ENCODE peak calls at places on chromosomes 11 and 22, in eight cellular contexts. Q is psoas muscle; Y is stimulated activated CD8-positive, alpha-beta memory T cell treated with anti-CD3 and anti-CD28 coated beads, Interleukin-12 subunit alpha, Interleukin-12 subunit beta, amount 100 ng/mL, for 1 hour; I is T-helper 1 cell; L is astrocyte; T is stimulated activated CD4-positive, alpha-beta T cell treated with anti-CD3 and anti-CD28 coated beads, TNF-alpha, amount 100 ng/mL, for 24 hours; J is NCI-H1092 treated with DMSO at 0.1 percent for 48 hours; N is GM12891. V is an unnamed sample.

GRCh38 chr11:46055371-46055770 is 65.9 kb downstream of the PHF21A start:
- DNase-seq in L (peak), J (no peak), I (no peak), N (no peak), Q (no peak), T (no peak), Y (no peak), V (no peak)

GRCh38 chr11:44985721-44986120 is 35.0 kb upstream of the TP53I11 start:
- DNase-seq in J (no peak), Q (no peak), I (no peak), Y (no peak), N (no peak), T (no peak), L (no peak), V (no peak)

GRCh38 chr11:112785717-112786116 is 175.5 kb upstream of the NCAM1 start:
- DNase-seq in L (peak), Q (no peak), Y (no peak), N (no peak), I (no peak), T (no peak), J (no peak), V (no peak)

GRCh38 chr22:39999144-39999757 is 4.5 kb downstream of the FAM83F start:
- DNase-seq in T (no peak), L (peak), I (no peak), N (no peak), Q (no peak), J (peak), Y (no peak), V (no peak)

GRCh38 chr11:93133710-93134109 is 64.1 kb downstream of the SLC36A4 start:
- DNase-seq in Q (no peak), T (no peak), N (no peak), J (peak), Y (no peak), I (no peak), L (peak), V (no peak)

GRCh38 chr22:39178206-39179111 is 26.0 kb upstream of the CBX7 start:
- DNase-seq in T (no peak), Q (no peak), I (no peak), L (peak), J (no peak), N (no peak), Y (no peak), V (no peak)

GRCh38 chr11:36615829-36616228 is 17.8 kb upstream of the RAG2 start:
- DNase-seq in I (no peak), J (no peak), Y (no peak), N (no peak), L (no peak), T (no peak), Q (no peak), V (no peak)

GRCh38 chr22:35622132-35622913 is 5.2 kb upstream of the MB start:
- DNase-seq in T (no peak), I (no peak), Q (peak), Y (no peak), J (peak), L (no peak), N (no peak), V (no peak)

GRCh38 chr22:43066844-43067385 is 22.3 kb downstream of the TTLL1 start:
- DNase-seq in Q (no peak), T (no peak), I (no peak), L (peak), N (no peak), J (no peak), Y (no peak), V (no peak)

GRCh38 chr22:29081499-29082236 is 8.8 kb downstream of the KREMEN1 start:
- DNase-seq in N (no peak), I (no peak), J (peak), Y (no peak), L (no peak), Q (no peak), T (no peak), V (no peak)

GRCh38 chr11:128512478-128513127 is 74.8 kb downstream of the ETS1 start:
- DNase-seq in I (no peak), J (no peak), Q (no peak), N (no peak), T (no peak), L (no peak), Y (no peak), V (peak)

GRCh38 chr11:48384670-48385069 is 18.4 kb upstream of the OR4C5 start:
- DNase-seq in Y (no peak), T (no peak), Q (no peak), L (no peak), J (no peak), N (no peak), I (no peak), V (no peak)